ENCODE peak calls at places on chromosomes 6 and 20, in five cellular contexts. One of them, this sample, is unnamed.

GRCh38 chr6:45952546-45952945 is 63.1 kb downstream of the CLIC5 start:
- DNase-seq in choroid plexus epithelial cell: no peak
- DNase-seq in AG09309: no peak
- DNase-seq in ELR: no peak
- DNase-seq in hypothalamus: no peak
- DNase-seq in this sample: no peak

GRCh38 chr6:134376785-134377184 is 58.9 kb upstream of the SGK1 start:
- DNase-seq in choroid plexus epithelial cell: peak; percentile 34
- DNase-seq in AG09309: no peak
- DNase-seq in ELR: no peak
- DNase-seq in hypothalamus: no peak
- DNase-seq in this sample: no peak

GRCh38 chr20:63082308-63082938 is 75.7 kb upstream of the BHLHE23 start:
- DNase-seq in choroid plexus epithelial cell: peak; percentile 45
- DNase-seq in AG09309: no peak
- DNase-seq in ELR: peak; percentile 42
- DNase-seq in hypothalamus: no peak
- DNase-seq in this sample: peak; percentile 80

GRCh38 chr20:50036703-50037102 is 53.9 kb downstream of the SNAI1 start:
- DNase-seq in choroid plexus epithelial cell: no peak
- DNase-seq in AG09309: no peak
- DNase-seq in ELR: no peak
- DNase-seq in hypothalamus: no peak
- DNase-seq in this sample: no peak

GRCh38 chr20:57910716-57911115 is 200.9 kb upstream of the PMEPA1 start:
- DNase-seq in choroid plexus epithelial cell: no peak
- DNase-seq in AG09309: no peak
- DNase-seq in ELR: no peak
- DNase-seq in hypothalamus: no peak
- DNase-seq in this sample: no peak

GRCh38 chr20:45592574-45593189 is 13.6 kb upstream of the WFDC8 start:
- DNase-seq in choroid plexus epithelial cell: peak; percentile 59
- DNase-seq in AG09309: no peak
- DNase-seq in ELR: peak; percentile 85
- DNase-seq in hypothalamus: no peak
- DNase-seq in this sample: peak; percentile 14

GRCh38 chr20:6698056-6698455 is 69.4 kb upstream of the BMP2 start:
- DNase-seq in choroid plexus epithelial cell: peak; percentile 13
- DNase-seq in AG09309: no peak
- DNase-seq in ELR: no peak
- DNase-seq in hypothalamus: no peak
- DNase-seq in this sample: no peak

GRCh38 chr20:56911946-56912345 is 282.8 kb downstream of the TFAP2C start:
- DNase-seq in choroid plexus epithelial cell: no peak
- DNase-seq in AG09309: no peak
- DNase-seq in ELR: no peak
- DNase-seq in hypothalamus: no peak
- DNase-seq in this sample: no peak

GRCh38 chr6:3449321-3449720 is 7.5 kb downstream of the SLC22A23 start:
- DNase-seq in choroid plexus epithelial cell: no peak
- DNase-seq in AG09309: no peak
- DNase-seq in ELR: no peak
- DNase-seq in hypothalamus: no peak
- DNase-seq in this sample: no peak

GRCh38 chr6:137191670-137192069 is 18.2 kb upstream of the IL22RA2 start:
- DNase-seq in choroid plexus epithelial cell: no peak
- DNase-seq in AG09309: no peak
- DNase-seq in ELR: no peak
- DNase-seq in hypothalamus: no peak
- DNase-seq in this sample: no peak

GRCh38 chr6:53770690-53771320 is 24.0 kb upstream of the LRRC1 start:
- DNase-seq in choroid plexus epithelial cell: peak; percentile 54
- DNase-seq in AG09309: no peak
- DNase-seq in ELR: no peak
- DNase-seq in hypothalamus: no peak
- DNase-seq in this sample: no peak

GRCh38 chr6:79984261-79984660 is 20.2 kb upstream of the TTK start:
- DNase-seq in choroid plexus epithelial cell: peak; percentile 16
- DNase-seq in AG09309: no peak
- DNase-seq in ELR: peak; percentile 9
- DNase-seq in hypothalamus: no peak
- DNase-seq in this sample: no peak

GRCh38 chr20:45783656-45784294 is 7.9 kb downstream of the WFDC3 start:
- DNase-seq in choroid plexus epithelial cell: peak; percentile 40
- DNase-seq in AG09309: no peak
- DNase-seq in ELR: no peak
- DNase-seq in hypothalamus: no peak
- DNase-seq in this sample: no peak

GRCh38 chr6:131013495-131013894 is 49.5 kb downstream of the EPB41L2 start:
- DNase-seq in choroid plexus epithelial cell: peak; percentile 96
- DNase-seq in AG09309: peak; percentile 79
- DNase-seq in ELR: peak; percentile 73
- DNase-seq in hypothalamus: no peak
- DNase-seq in this sample: no peak

GRCh38 chr6:158213925-158214674 is 46.0 kb downstream of the GTF2H5 start:
- DNase-seq in choroid plexus epithelial cell: peak; percentile 93
- DNase-seq in AG09309: peak; percentile 54
- DNase-seq in ELR: peak; percentile 85
- DNase-seq in hypothalamus: no peak
- DNase-seq in this sample: peak; percentile 46

GRCh38 chr6:158026901-158027589 is 45.4 kb downstream of the SYNJ2 start:
- DNase-seq in choroid plexus epithelial cell: no peak
- DNase-seq in AG09309: no peak
- DNase-seq in ELR: no peak
- DNase-seq in hypothalamus: no peak
- DNase-seq in this sample: no peak

GRCh38 chr6:25942561-25943147 is 12.2 kb upstream of the SLC17A2 start:
- DNase-seq in choroid plexus epithelial cell: peak; percentile 82
- DNase-seq in AG09309: peak; percentile 35
- DNase-seq in ELR: peak; percentile 46
- DNase-seq in hypothalamus: no peak
- DNase-seq in this sample: no peak

GRCh38 chr20:37937686-37938085 is 34.8 kb downstream of the VSTM2L start:
- DNase-seq in choroid plexus epithelial cell: no peak
- DNase-seq in AG09309: no peak
- DNase-seq in ELR: no peak
- DNase-seq in hypothalamus: no peak
- DNase-seq in this sample: no peak

GRCh38 chr6:47698342-47698787 is at the start of gene ADGRF4:
- DNase-seq in choroid plexus epithelial cell: peak; percentile 91
- DNase-seq in AG09309: peak; percentile 71
- DNase-seq in ELR: peak; percentile 74
- DNase-seq in hypothalamus: no peak
- DNase-seq in this sample: no peak

GRCh38 chr20:61254881-61255589 is 3.0 kb downstream of the CDH4 start:
- DNase-seq in choroid plexus epithelial cell: peak; percentile 42
- DNase-seq in AG09309: no peak
- DNase-seq in ELR: peak; percentile 76
- DNase-seq in hypothalamus: no peak
- DNase-seq in this sample: no peak

GRCh38 chr6:126721581-126722145 is 381.7 kb downstream of the CENPW start:
- DNase-seq in choroid plexus epithelial cell: peak; percentile 94
- DNase-seq in AG09309: peak; percentile 73
- DNase-seq in ELR: peak; percentile 91
- DNase-seq in hypothalamus: no peak
- DNase-seq in this sample: no peak

GRCh38 chr20:57275813-57276212 is 9.4 kb upstream of the BMP7 start:
- DNase-seq in choroid plexus epithelial cell: no peak
- DNase-seq in AG09309: no peak
- DNase-seq in ELR: no peak
- DNase-seq in hypothalamus: no peak
- DNase-seq in this sample: no peak

GRCh38 chr6:136551103-136551502 is 881 bp upstream of the MAP7 start:
- DNase-seq in choroid plexus epithelial cell: no peak
- DNase-seq in AG09309: no peak
- DNase-seq in ELR: no peak
- DNase-seq in hypothalamus: no peak
- DNase-seq in this sample: no peak

GRCh38 chr20:5835234-5835845 is 85.1 kb downstream of the SHLD1 start:
- DNase-seq in choroid plexus epithelial cell: peak; percentile 83
- DNase-seq in AG09309: no peak
- DNase-seq in ELR: peak; percentile 57
- DNase-seq in hypothalamus: no peak
- DNase-seq in this sample: no peak

GRCh38 chr6:158847786-158848185 is 28.6 kb upstream of the EZR start:
- DNase-seq in choroid plexus epithelial cell: no peak
- DNase-seq in AG09309: no peak
- DNase-seq in ELR: no peak
- DNase-seq in hypothalamus: no peak
- DNase-seq in this sample: no peak